ENCODE peak calls at places on chromosomes 16 and 17, in four cellular contexts. Z is sigmoid colon, W is adrenal gland, N is fibroblast of lung. S is an unnamed sample.
A peak's percentile ranks its signal among the peaks of the same experiment; 100 is the strongest.

GRCh38 chr17:68897557-68897956 is 57.6 kb downstream of the ABCA8 start:
- DNase-seq in Z (no peak), W (no peak), N (no peak), S (no peak)

GRCh38 chr16:84532299-84532724 is 27.9 kb upstream of the MEAK7 start:
- DNase-seq in Z (peak; percentile 78), W (peak; percentile 91), N (peak; percentile 95), S (peak; percentile 74)

GRCh38 chr16:23258919-23259237 is 43.2 kb upstream of the SCNN1B start:
- DNase-seq in Z (no peak), W (no peak), N (no peak), S (no peak)

GRCh38 chr16:66168777-66169176 is 197.7 kb upstream of the CDH5 start:
- DNase-seq in Z (no peak), W (no peak), N (no peak), S (no peak)

GRCh38 chr16:58375386-58375785 is 16.9 kb upstream of the GINS3 start:
- DNase-seq in Z (no peak), W (no peak), N (no peak), S (no peak)

GRCh38 chr16:80804061-80804450 is 342 bp downstream of the CDYL2 start:
- DNase-seq in Z (no peak), W (peak; percentile 57), N (peak; percentile 67), S (peak; percentile 12)

GRCh38 chr16:84286568-84287220 is 8.0 kb upstream of the WFDC1 start:
- DNase-seq in Z (peak; percentile 87), W (peak; percentile 86), N (peak; percentile 86), S (no peak)

GRCh38 chr16:88589441-88589840 is 19.2 kb downstream of the ZC3H18 start:
- DNase-seq in Z (no peak), W (no peak), N (no peak), S (no peak)

GRCh38 chr16:4212934-4213296 is 29.0 kb downstream of the SRL start:
- DNase-seq in Z (no peak), W (no peak), N (peak; percentile 15), S (no peak)

GRCh38 chr16:72517154-72517553 is 345.2 kb upstream of the PMFBP1 start:
- DNase-seq in Z (no peak), W (no peak), N (no peak), S (no peak)

GRCh38 chr16:9500872-9501271 is 409.4 kb downstream of the HAPSTR1 start:
- DNase-seq in Z (no peak), W (no peak), N (no peak), S (no peak)

GRCh38 chr16:72241930-72242329 is 70.0 kb upstream of the PMFBP1 start:
- DNase-seq in Z (no peak), W (peak; percentile 64), N (peak; percentile 66), S (peak; percentile 31)

GRCh38 chr17:81966343-81967243 is 5.6 kb upstream of the NOTUM start:
- DNase-seq in Z (peak; percentile 80), W (peak; percentile 80), N (peak; percentile 90), S (no peak)

GRCh38 chr16:11105038-11105903 is 150.7 kb downstream of the SOCS1 start:
- DNase-seq in Z (peak; percentile 79), W (peak; percentile 88), N (peak; percentile 97), S (peak; percentile 88)

GRCh38 chr16:89112377-89113151 is 18.9 kb downstream of the ACSF3 start:
- DNase-seq in Z (no peak), W (no peak), N (no peak), S (no peak)

GRCh38 chr17:8695241-8695640 is 49.4 kb downstream of the CCDC42 start:
- DNase-seq in Z (no peak), W (no peak), N (no peak), S (no peak)

GRCh38 chr16:19744670-19745069 is 26.6 kb downstream of the IQCK start:
- DNase-seq in Z (no peak), W (no peak), N (no peak), S (no peak)

GRCh38 chr16:4393243-4393606 is 21.6 kb downstream of the VASN start:
- DNase-seq in Z (no peak), W (no peak), N (no peak), S (no peak)

GRCh38 chr16:80627108-80627507 is 86.3 kb downstream of the DYNLRB2 start:
- DNase-seq in Z (no peak), W (no peak), N (no peak), S (no peak)

GRCh38 chr17:41632482-41633105 is 8.2 kb upstream of the KRT17 start:
- DNase-seq in Z (no peak), W (no peak), N (no peak), S (no peak)

GRCh38 chr17:17811381-17812210 is 25.2 kb downstream of the SREBF1 start:
- DNase-seq in Z (no peak), W (peak; percentile 65), N (peak; percentile 55), S (no peak)

GRCh38 chr17:8372422-8372821 is 4.1 kb downstream of the KRABD2 start:
- DNase-seq in Z (no peak), W (no peak), N (no peak), S (no peak)

GRCh38 chr16:50371936-50372595 is 3.3 kb upstream of the BRD7 start:
- DNase-seq in Z (no peak), W (peak; percentile 76), N (peak; percentile 21), S (no peak)

GRCh38 chr17:1039511-1040215 is 42.7 kb downstream of the TIMM22 start:
- DNase-seq in Z (peak; percentile 87), W (peak; percentile 90), N (no peak), S (no peak)

GRCh38 chr17:42773290-42774035 is at the start of gene VPS25:
- DNase-seq in Z (peak; percentile 87), W (peak; percentile 85), N (peak; percentile 91), S (peak; percentile 43)
- TF ChIP-seq CTCF in Z (no peak), W (no peak), N (peak; percentile 39), S (peak; percentile 35)

GRCh38 chr17:80256034-80256350 is 4.7 kb upstream of the RNF213 start:
- DNase-seq in Z (no peak), W (no peak), N (no peak), S (no peak)
- H3K4me3 ChIP-seq in Z (no peak overlapping the region), W (no peak overlapping the region), N (no peak overlapping the region), S (no peak overlapping the region)

DNA sequence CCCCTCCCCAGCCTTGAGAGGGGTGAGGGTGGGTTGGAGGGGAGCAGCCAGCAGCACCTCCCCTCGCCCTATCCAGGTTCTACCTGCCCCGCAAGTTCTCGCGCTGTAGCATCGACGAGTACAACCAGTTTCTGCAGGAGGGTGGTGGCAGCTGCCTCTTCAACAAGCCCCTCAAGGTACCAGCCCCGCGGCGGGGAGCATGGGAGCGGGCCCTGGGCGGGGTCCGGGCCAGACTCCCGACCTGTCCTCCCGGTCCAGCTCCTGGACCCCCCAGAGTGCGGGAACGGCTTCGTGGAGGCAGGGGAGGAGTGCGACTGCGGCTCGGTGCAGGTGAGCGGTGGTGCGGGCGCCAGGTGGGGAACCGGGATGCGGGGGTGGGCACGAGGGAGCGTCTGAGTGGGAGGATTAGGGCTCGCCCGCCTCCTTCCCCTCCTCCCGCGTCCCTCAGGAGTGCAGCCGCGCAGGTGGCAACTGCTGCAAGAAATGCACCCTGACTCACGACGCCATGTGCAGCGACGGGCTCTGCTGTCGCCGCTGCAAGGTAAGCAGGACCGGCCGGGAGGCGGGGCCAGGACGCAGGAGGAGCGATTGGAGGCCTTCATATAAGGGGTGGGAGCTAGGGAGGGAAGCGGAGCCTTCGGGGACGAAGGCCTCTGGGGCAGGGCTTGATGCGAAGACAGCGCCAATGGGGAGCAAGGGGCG is 16.5 kb downstream of the ADAM11 start:
- DNase-seq in Z (peak; percentile 99), W (peak; percentile 98), N (peak; percentile 96), S (peak; percentile 94)
- TF ChIP-seq CTCF in Z (peak; percentile 28), W (peak; percentile 45), N (no peak), S (no peak)

DNA sequence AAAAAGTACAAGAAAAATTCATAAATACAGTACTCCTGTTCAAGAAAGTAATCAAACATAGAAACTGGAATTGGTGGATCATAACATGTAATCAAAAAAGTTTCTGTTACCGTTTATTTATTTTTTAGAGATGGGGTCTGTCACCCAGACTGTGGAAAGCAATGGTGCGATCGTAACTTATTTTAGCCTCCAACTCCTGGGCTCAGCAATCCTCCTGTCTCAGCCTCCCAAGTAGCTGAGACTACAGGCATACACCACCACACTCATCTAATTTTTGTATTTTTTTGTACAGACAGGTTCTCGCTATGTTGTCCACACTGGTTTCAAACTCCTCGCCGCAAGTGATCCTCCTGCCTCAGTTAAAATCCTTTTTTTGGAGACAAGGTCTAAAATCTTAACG is 22.5 kb downstream of the ARHGAP17 start:
- DNase-seq in Z (no peak), W (no peak), N (no peak), S (no peak)
- H3K4me3 ChIP-seq in Z (no peak overlapping the region), W (no peak overlapping the region), N (no peak overlapping the region), S (no peak overlapping the region)

DNA sequence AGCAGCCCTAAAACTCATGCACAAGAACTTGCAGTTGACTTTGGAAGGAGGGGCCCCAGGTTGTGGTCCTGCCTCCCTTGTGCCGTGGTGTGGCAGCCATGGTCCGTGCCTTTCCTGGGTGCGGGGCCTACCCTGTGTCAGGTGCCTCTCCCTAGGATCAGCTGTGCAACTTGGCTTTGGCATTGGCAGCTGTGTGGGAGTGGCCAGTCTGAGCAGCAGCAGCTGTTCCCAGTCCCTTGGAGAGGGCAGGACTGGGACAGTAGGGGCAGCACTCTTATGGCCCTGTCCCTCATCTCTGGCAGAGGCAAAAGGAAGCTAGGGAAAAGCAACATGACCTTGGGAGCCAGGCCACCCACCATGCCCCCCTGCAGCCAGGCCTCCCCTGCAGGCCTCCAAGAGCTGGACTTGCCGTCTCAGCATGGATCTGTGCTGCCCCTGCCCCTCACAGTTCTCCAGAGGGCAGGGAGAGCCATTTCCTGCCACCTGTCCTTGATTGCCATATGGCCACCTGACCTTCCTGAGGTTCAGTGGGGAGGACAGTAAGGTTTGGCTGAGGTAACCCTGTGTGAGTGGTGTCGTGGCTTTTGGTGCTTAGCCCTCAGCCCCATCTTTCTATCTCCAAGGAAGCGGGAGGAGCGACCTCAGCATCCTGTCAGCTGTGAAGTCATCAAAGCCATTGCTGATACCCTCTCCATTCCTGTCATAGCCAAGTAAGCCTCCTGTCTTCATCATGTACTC is 15.5 kb upstream of the NFATC3 start:
- DNase-seq in Z (no peak), W (no peak), N (no peak), S (no peak)
- TF ChIP-seq CTCF in Z (no peak), W (no peak), N (no peak), S (no peak)

GRCh38 chr17:65556910-65557348 is 4.5 kb downstream of the AXIN2 start:
- DNase-seq in Z (no peak), W (no peak), N (no peak), S (no peak)
- H3K4me3 ChIP-seq in Z (no peak overlapping the region), W (no peak overlapping the region), N (no peak overlapping the region), S (no peak overlapping the region)

DNA sequence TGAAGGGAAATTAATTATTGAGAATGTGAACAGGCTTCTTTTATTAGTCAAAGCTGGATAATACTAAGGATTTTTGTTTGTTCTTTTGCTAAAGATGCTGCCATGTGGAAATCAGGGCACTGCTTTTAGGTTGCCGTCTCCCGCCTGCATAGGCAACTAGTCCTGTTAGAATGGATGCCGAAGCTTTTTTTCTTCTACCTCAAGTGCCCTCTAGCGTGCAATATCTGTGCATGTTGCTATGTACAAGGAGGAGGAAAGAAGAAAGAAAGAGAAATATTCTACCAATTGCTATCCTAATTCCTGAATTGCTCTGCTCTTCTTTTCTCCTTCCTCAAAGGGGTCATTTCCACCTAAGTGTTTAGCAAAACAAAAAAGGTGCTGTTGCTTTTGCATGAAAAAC is 5.2 kb upstream of the CDH8 start:
- DNase-seq in Z (no peak), W (no peak), N (no peak), S (peak; percentile 47)
- TF ChIP-seq CTCF in Z (peak; percentile 25), W (peak; percentile 55), N (no peak), S (peak; percentile 78)